ENCODE peak calls at places on chromosomes 2 and 18, in eight cellular contexts. S is heart right ventricle, U is WTC11, R is neural progenitor cell, Y is transverse colon, O is HFF-Myc, D is A549, B is Calu3. K is an unnamed sample.

GRCh38 chr2:156320491-156320896 is 12.0 kb downstream of the NR4A2 start:
- DNase-seq in S (peak; percentile 50), U (peak; percentile 55), R (peak; percentile 57), Y (peak; percentile 25), O (no peak), D (no peak), B (no peak), K (no peak)

GRCh38 chr2:43270461-43270860 is 44.1 kb upstream of the ZFP36L2 start:
- DNase-seq in S (no peak), U (no peak), R (no peak), Y (no peak), O (no peak), D (no peak), B (no peak), K (no peak)

GRCh38 chr2:241558532-241559488 is at the start of gene BOK:
- DNase-seq in S (peak; percentile 55), U (peak; percentile 88), R (peak; percentile 81), Y (peak; percentile 75), O (peak; percentile 30), D (peak; percentile 76), B (peak; percentile 83), K (peak; percentile 68)

GRCh38 chr2:175853110-175853509 is 149.0 kb downstream of the LNPK start:
- DNase-seq in S (no peak), U (no peak), R (no peak), Y (no peak), O (no peak), D (no peak), B (no peak), K (no peak)

GRCh38 chr2:241108271-241109209 is 6.5 kb upstream of the MTERF4 start:
- DNase-seq in S (no peak), U (no peak), R (no peak), Y (no peak), O (no peak), D (no peak), B (no peak), K (no peak)

GRCh38 chr2:58207189-58207588 is 33.9 kb downstream of the FANCL start:
- DNase-seq in S (no peak), U (no peak), R (peak; percentile 39), Y (no peak), O (no peak), D (no peak), B (no peak), K (no peak)

GRCh38 chr18:31371970-31372369 is 4.6 kb upstream of the DSG4 start:
- DNase-seq in S (no peak), U (no peak), R (no peak), Y (no peak), O (no peak), D (no peak), B (no peak), K (no peak)

GRCh38 chr18:28468903-28469302 is 292.0 kb upstream of the CDH2 start:
- DNase-seq in S (no peak), U (no peak), R (no peak), Y (no peak), O (no peak), D (no peak), B (no peak), K (no peak)

GRCh38 chr2:176637497-176638166 is 368.4 kb downstream of the MTX2 start:
- DNase-seq in S (peak; percentile 34), U (peak; percentile 56), R (peak; percentile 48), Y (peak; percentile 34), O (no peak), D (peak; percentile 29), B (peak; percentile 63), K (no peak)

GRCh38 chr2:144096531-144096930 is 423.4 kb downstream of the ZEB2 start:
- DNase-seq in S (no peak), U (no peak), R (no peak), Y (no peak), O (no peak), D (no peak), B (no peak), K (no peak)

GRCh38 chr18:49697757-49698595 is 115.4 kb downstream of the ACAA2 start:
- DNase-seq in S (no peak), U (peak; percentile 34), R (peak; percentile 30), Y (no peak), O (no peak), D (no peak), B (no peak), K (no peak)

GRCh38 chr2:79428745-79429144 is 84.1 kb upstream of the CTNNA2 start:
- DNase-seq in S (no peak), U (no peak), R (no peak), Y (no peak), O (no peak), D (no peak), B (no peak), K (no peak)

GRCh38 chr2:220396287-220396686 is 768.9 kb downstream of the SLC4A3 start:
- DNase-seq in S (no peak), U (no peak), R (no peak), Y (no peak), O (no peak), D (no peak), B (no peak), K (peak; percentile 57)

GRCh38 chr18:5895300-5895885 is at the start of gene TMEM200C:
- DNase-seq in S (peak; percentile 19), U (peak; percentile 57), R (peak; percentile 90), Y (no peak), O (no peak), D (no peak), B (no peak), K (no peak)

GRCh38 chr18:62183578-62184195 is 3.2 kb downstream of the PIGN start:
- DNase-seq in S (no peak), U (no peak), R (peak; percentile 60), Y (no peak), O (peak; percentile 38), D (peak; percentile 13), B (peak; percentile 57), K (peak; percentile 43)

GRCh38 chr2:178477443-178478099 is 829 bp downstream of the FKBP7 start:
- DNase-seq in S (no peak), U (no peak), R (no peak), Y (no peak), O (no peak), D (no peak), B (no peak), K (no peak)

GRCh38 chr18:79616651-79617518 is 62.7 kb upstream of the CTDP1 start:
- DNase-seq in S (no peak), U (peak; percentile 49), R (peak; percentile 54), Y (peak; percentile 3), O (no peak), D (no peak), B (no peak), K (no peak)

GRCh38 chr2:64779117-64779690 is 125.5 kb upstream of the SERTAD2 start:
- DNase-seq in S (no peak), U (no peak), R (no peak), Y (no peak), O (no peak), D (no peak), B (peak; percentile 61), K (peak; percentile 78)

GRCh38 chr2:119011162-119011909 is 69.3 kb downstream of the MARCO start:
- DNase-seq in S (peak; percentile 65), U (peak; percentile 82), R (peak; percentile 90), Y (peak; percentile 39), O (no peak), D (peak; percentile 51), B (peak; percentile 79), K (peak; percentile 12)

DNA sequence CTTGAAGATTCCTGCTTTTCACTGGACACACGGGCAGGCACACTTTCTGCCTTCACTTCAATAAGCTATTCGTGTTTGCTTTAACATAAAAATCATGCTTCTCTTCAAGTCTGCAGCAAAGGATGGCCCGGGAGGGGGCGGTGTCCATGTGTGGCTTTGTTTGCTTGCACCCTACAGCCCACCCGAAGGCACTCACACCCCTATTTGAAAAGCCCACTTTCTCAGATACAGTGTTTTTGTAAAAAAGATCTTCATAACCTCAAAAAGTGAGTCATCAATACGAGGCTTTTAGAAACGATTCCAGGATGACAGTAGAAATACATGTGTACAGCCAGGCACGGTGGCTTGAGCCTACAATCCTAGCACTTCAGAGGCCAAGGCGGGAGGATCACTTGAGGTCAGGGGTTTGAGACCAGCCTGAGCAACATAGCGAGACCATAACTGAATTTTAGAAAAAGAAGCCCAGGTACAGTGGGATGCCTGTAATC is 36.5 kb upstream of the HPCAL1 start:
- DNase-seq in S (no peak), U (peak; percentile 1), R (no peak), Y (peak; percentile 4), O (no peak), D (no peak), B (no peak), K (peak; percentile 28)
- TF ChIP-seq CTCF in S (no peak), U (no peak), R (no peak), Y (no peak), O (no peak), D (no peak), B (no peak), K (peak; percentile 54)

GRCh38 chr2:39519886-39520285 is 82.8 kb upstream of the MAP4K3 start:
- DNase-seq in S (no peak), U (no peak), R (no peak), Y (no peak), O (no peak), D (no peak), B (no peak), K (no peak)
- TF ChIP-seq CTCF in S (no peak), U (no peak), R (no peak), Y (no peak), O (no peak), D (no peak), B (no peak), K (no peak)

GRCh38 chr18:75895135-75895534 is 467.6 kb upstream of the SMIM21 start:
- DNase-seq in S (no peak), U (no peak), R (no peak), Y (no peak), O (no peak), D (no peak), B (no peak), K (no peak)

GRCh38 chr18:75898666-75899065 is 471.2 kb upstream of the SMIM21 start:
- DNase-seq in S (no peak), U (no peak), R (no peak), Y (no peak), O (no peak), D (no peak), B (no peak), K (no peak)

GRCh38 chr18:75896865-75897264 is 469.4 kb upstream of the SMIM21 start:
- DNase-seq in S (no peak), U (no peak), R (peak; percentile 51), Y (no peak), O (no peak), D (peak; percentile 35), B (no peak), K (no peak)
- TF ChIP-seq CTCF in S (no peak), U (no peak), R (peak; percentile 51), Y (no peak), O (no peak), D (peak; percentile 21), B (no peak), K (no peak)

DNA sequence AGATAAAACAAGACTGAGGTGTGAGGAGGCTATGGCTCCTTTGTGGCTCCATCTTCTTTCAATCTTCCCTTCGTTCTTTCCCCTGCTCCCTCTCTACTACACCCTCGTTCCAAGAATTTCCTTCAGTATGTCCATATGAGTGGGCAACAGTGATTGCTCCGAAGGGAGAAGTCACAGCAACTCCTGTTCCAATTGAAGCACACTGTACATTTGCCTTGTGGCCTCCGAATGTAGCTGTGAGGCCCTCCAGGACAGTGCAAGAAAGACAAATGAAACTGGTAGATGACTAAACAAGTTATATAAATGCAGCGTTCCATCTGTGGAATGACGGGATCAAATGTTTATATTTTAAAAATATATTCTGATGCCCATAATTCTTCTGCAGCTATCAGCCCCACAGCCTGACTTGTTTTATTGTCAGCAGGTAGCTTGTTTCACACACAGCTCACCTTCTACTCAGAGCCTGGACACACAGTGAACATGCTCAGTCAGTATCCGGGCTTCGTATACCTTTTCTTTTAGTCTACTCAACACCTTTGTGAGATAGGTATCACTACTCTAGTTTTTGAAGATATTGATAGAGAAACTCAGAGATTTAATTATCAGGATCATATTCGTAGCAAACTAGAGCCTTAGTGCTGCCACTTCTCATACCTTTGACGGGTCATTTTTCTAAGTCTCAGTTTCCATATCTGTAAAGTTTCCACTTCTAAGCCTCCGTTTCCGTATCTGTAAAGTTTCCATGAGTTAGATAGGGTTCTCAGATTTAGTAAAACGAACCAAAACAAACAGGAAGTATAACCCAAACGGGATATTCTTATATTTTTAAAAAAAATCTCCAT is 216.7 kb upstream of the STON1 start:
- DNase-seq in S (no peak), U (no peak), R (no peak), Y (no peak), O (no peak), D (no peak), B (no peak), K (no peak)
- TF ChIP-seq CTCF in S (no peak), U (no peak), R (no peak), Y (no peak), O (no peak), D (no peak), B (no peak), K (no peak)